ENCODE peak calls at places on chromosomes 5 and 9, in five cellular contexts. One of them, this sample, is unnamed.

GRCh38 chr5:9927106-9927505 is 297.0 kb upstream of the TAS2R1 start:
- DNase-seq in stomach: no peak
- DNase-seq in lower lobe of right lung: no peak
- DNase-seq in thoracic aorta: no peak
- DNase-seq in cardiac muscle cell: peak; percentile 53
- DNase-seq in this sample: no peak

GRCh38 chr5:154653418-154653763 is 101.8 kb upstream of the LARP1 start:
- DNase-seq in lower lobe of right lung: no peak
- DNase-seq in cardiac muscle cell: no peak
- DNase-seq in stomach: peak; percentile 45
- DNase-seq in thoracic aorta: no peak
- DNase-seq in this sample: no peak

GRCh38 chr5:134873494-134873893 is 677 bp upstream of the TXNDC15 start:
- DNase-seq in stomach: no peak
- DNase-seq in thoracic aorta: no peak
- DNase-seq in lower lobe of right lung: no peak
- DNase-seq in cardiac muscle cell: no peak
- DNase-seq in this sample: no peak

GRCh38 chr9:128274245-128274644 is 1.6 kb downstream of the GOLGA2 start:
- DNase-seq in lower lobe of right lung: no peak
- DNase-seq in cardiac muscle cell: no peak
- DNase-seq in stomach: no peak
- DNase-seq in thoracic aorta: no peak
- DNase-seq in this sample: no peak

GRCh38 chr9:29691758-29692407 is 2118.6 kb upstream of the C9orf72 start:
- DNase-seq in cardiac muscle cell: peak; percentile 44
- DNase-seq in stomach: no peak
- DNase-seq in thoracic aorta: no peak
- DNase-seq in lower lobe of right lung: no peak
- DNase-seq in this sample: no peak

GRCh38 chr9:91966503-91966902 is 16.5 kb upstream of the ROR2 start:
- DNase-seq in stomach: no peak
- DNase-seq in lower lobe of right lung: no peak
- DNase-seq in cardiac muscle cell: no peak
- DNase-seq in thoracic aorta: no peak
- DNase-seq in this sample: no peak

GRCh38 chr5:37658440-37658839 is 181.4 kb downstream of the GDNF start:
- DNase-seq in stomach: no peak
- DNase-seq in thoracic aorta: no peak
- DNase-seq in lower lobe of right lung: no peak
- DNase-seq in cardiac muscle cell: no peak
- DNase-seq in this sample: no peak

GRCh38 chr9:123072407-123072995 is 39.0 kb downstream of the GPR21 start:
- DNase-seq in lower lobe of right lung: no peak
- DNase-seq in stomach: no peak
- DNase-seq in thoracic aorta: no peak
- DNase-seq in cardiac muscle cell: no peak
- DNase-seq in this sample: no peak

GRCh38 chr9:127088724-127089615 is 33.5 kb downstream of the ANGPTL2 start:
- DNase-seq in stomach: no peak
- DNase-seq in cardiac muscle cell: no peak
- DNase-seq in thoracic aorta: no peak
- DNase-seq in lower lobe of right lung: no peak
- DNase-seq in this sample: no peak

GRCh38 chr9:93397664-93398381 is 53.7 kb upstream of the FAM120A start:
- DNase-seq in cardiac muscle cell: peak; percentile 62
- DNase-seq in stomach: no peak
- DNase-seq in thoracic aorta: no peak
- DNase-seq in lower lobe of right lung: no peak
- DNase-seq in this sample: no peak

GRCh38 chr5:128341056-128341455 is 197.0 kb downstream of the FBN2 start:
- DNase-seq in stomach: no peak
- DNase-seq in thoracic aorta: no peak
- DNase-seq in lower lobe of right lung: no peak
- DNase-seq in cardiac muscle cell: peak; percentile 89
- DNase-seq in this sample: no peak

GRCh38 chr9:98134702-98135557 is 15.9 kb upstream of the TRIM14 start:
- DNase-seq in stomach: no peak
- DNase-seq in thoracic aorta: no peak
- DNase-seq in lower lobe of right lung: no peak
- DNase-seq in cardiac muscle cell: no peak
- DNase-seq in this sample: no peak

GRCh38 chr9:136854842-136855460 is 2.8 kb downstream of the MAMDC4 start:
- DNase-seq in cardiac muscle cell: no peak
- DNase-seq in stomach: no peak
- DNase-seq in lower lobe of right lung: no peak
- DNase-seq in thoracic aorta: no peak
- DNase-seq in this sample: no peak
- H3K4me1 ChIP-seq in cardiac muscle cell: peaks cover 5% of the 10 kb centered on the region
- H3K4me1 ChIP-seq in stomach: peaks cover 69% of the 10 kb centered on the region
- H3K4me1 ChIP-seq in lower lobe of right lung: peaks cover 23% of the 10 kb centered on the region
- H3K4me1 ChIP-seq in thoracic aorta: peaks cover 3% of the 10 kb centered on the region
- H3K4me1 ChIP-seq in this sample: peaks cover 26% of the 10 kb centered on the region

GRCh38 chr5:3218096-3218495 is 377.5 kb upstream of the IRX1 start:
- DNase-seq in cardiac muscle cell: no peak
- DNase-seq in stomach: peak; percentile 15
- DNase-seq in thoracic aorta: no peak
- DNase-seq in lower lobe of right lung: no peak
- DNase-seq in this sample: no peak
- H3K9me3 ChIP-seq in cardiac muscle cell: no peaks in the 10 kb centered on the region
- H3K9me3 ChIP-seq in stomach: no peaks in the 10 kb centered on the region
- H3K9me3 ChIP-seq in thoracic aorta: no peaks in the 10 kb centered on the region
- H3K9me3 ChIP-seq in lower lobe of right lung: no peaks in the 10 kb centered on the region
- H3K9me3 ChIP-seq in this sample: no peaks in the 10 kb centered on the region

GRCh38 chr9:4830699-4831098 is 38.0 kb downstream of the RCL1 start:
- DNase-seq in cardiac muscle cell: no peak
- DNase-seq in thoracic aorta: no peak
- DNase-seq in stomach: no peak
- DNase-seq in lower lobe of right lung: no peak
- DNase-seq in this sample: no peak
- H3K4me1 ChIP-seq in cardiac muscle cell: peaks cover 5% of the 10 kb centered on the region
- H3K4me1 ChIP-seq in thoracic aorta: peaks cover 10% of the 10 kb centered on the region
- H3K4me1 ChIP-seq in stomach: peaks cover 21% of the 10 kb centered on the region
- H3K4me1 ChIP-seq in lower lobe of right lung: peaks cover 30% of the 10 kb centered on the region
- H3K4me1 ChIP-seq in this sample: no peaks in the 10 kb centered on the region

GRCh38 chr9:137916540-137916939 is 39.0 kb downstream of the CACNA1B start:
- DNase-seq in stomach: no peak
- DNase-seq in thoracic aorta: no peak
- DNase-seq in lower lobe of right lung: no peak
- DNase-seq in cardiac muscle cell: no peak
- DNase-seq in this sample: no peak

GRCh38 chr9:137912671-137913070 is 35.1 kb downstream of the CACNA1B start:
- DNase-seq in thoracic aorta: no peak
- DNase-seq in cardiac muscle cell: no peak
- DNase-seq in lower lobe of right lung: no peak
- DNase-seq in stomach: no peak
- DNase-seq in this sample: no peak

GRCh38 chr9:137913132-137913531 is 35.5 kb downstream of the CACNA1B start:
- DNase-seq in cardiac muscle cell: no peak
- DNase-seq in lower lobe of right lung: no peak
- DNase-seq in stomach: no peak
- DNase-seq in thoracic aorta: no peak
- DNase-seq in this sample: no peak

GRCh38 chr9:137917116-137917515 is 39.5 kb downstream of the CACNA1B start:
- DNase-seq in cardiac muscle cell: no peak
- DNase-seq in lower lobe of right lung: no peak
- DNase-seq in thoracic aorta: no peak
- DNase-seq in stomach: no peak
- DNase-seq in this sample: no peak

GRCh38 chr9:137913771-137914767 is 36.5 kb downstream of the CACNA1B start:
- DNase-seq in cardiac muscle cell: no peak
- DNase-seq in lower lobe of right lung: no peak
- DNase-seq in thoracic aorta: no peak
- DNase-seq in stomach: no peak
- DNase-seq in this sample: no peak
- H3K9me3 ChIP-seq in cardiac muscle cell: no peaks in the 10 kb centered on the region
- H3K9me3 ChIP-seq in lower lobe of right lung: no peaks in the 10 kb centered on the region
- H3K9me3 ChIP-seq in thoracic aorta: no peaks in the 10 kb centered on the region
- H3K9me3 ChIP-seq in stomach: no peaks in the 10 kb centered on the region
- H3K9me3 ChIP-seq in this sample: no peaks in the 10 kb centered on the region

DNA sequence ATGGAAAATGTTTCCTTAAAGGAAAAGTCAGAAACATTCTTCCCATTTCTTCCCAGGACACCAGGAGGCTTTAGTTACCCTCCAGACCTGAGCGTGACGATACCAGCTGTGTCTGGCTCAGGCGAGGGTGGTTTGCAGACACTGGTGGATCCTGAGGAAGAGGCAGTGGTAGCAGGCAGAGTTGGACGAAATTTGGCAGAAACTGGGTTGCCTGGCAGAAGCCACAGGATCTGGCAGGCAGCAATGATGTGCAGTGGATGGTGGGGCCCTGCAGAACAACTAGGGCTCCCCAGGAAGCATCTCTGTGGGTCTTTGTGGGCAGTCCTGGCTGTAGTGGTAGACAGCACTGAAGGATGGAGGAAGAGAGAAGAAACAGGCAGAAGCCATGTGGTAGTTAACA is 211.7 kb downstream of the DMRT2 start:
- DNase-seq in thoracic aorta: no peak
- DNase-seq in lower lobe of right lung: no peak
- DNase-seq in cardiac muscle cell: no peak
- DNase-seq in stomach: no peak
- DNase-seq in this sample: no peak
- H3K4me1 ChIP-seq in thoracic aorta: no peaks in the 10 kb centered on the region
- H3K4me1 ChIP-seq in lower lobe of right lung: no peaks in the 10 kb centered on the region
- H3K4me1 ChIP-seq in cardiac muscle cell: no peaks in the 10 kb centered on the region
- H3K4me1 ChIP-seq in stomach: no peaks in the 10 kb centered on the region
- H3K4me1 ChIP-seq in this sample: no peaks in the 10 kb centered on the region